ENCODE peak calls at places on chromosomes 4 and X, in six cellular contexts. R is HL-60, I is K562, F is SK-N-SH, G is H1, Y is HepG2. V is an unnamed sample.

GRCh38 chr4:87559090-87559837 is 30.1 kb upstream of the SPARCL1 start:
- DNase-seq in R (no peak), I (peak), F (peak), G (peak), Y (no peak), V (peak)

GRCh38 chrX:111759676-111760075 is 78.7 kb downstream of the ALG13 start:
- DNase-seq in R (no peak), I (no peak), F (no peak), G (no peak), Y (no peak), V (no peak)

GRCh38 chrX:103461156-103461555 is 58.1 kb downstream of the RAB40A start:
- DNase-seq in R (no peak), I (no peak), F (no peak), G (no peak), Y (no peak), V (no peak)

GRCh38 chr4:80307183-80307735 is 28.3 kb upstream of the CFAP299 start:
- DNase-seq in R (no peak), I (no peak), F (no peak), G (no peak), Y (no peak), V (no peak)

GRCh38 chrX:133544105-133544504 is 128.8 kb upstream of the GPC4 start:
- DNase-seq in R (no peak), I (no peak), F (no peak), G (no peak), Y (peak), V (no peak)

GRCh38 chr4:103591839-103592238 is 127.9 kb downstream of the TACR3 start:
- DNase-seq in R (no peak), I (no peak), F (no peak), G (no peak), Y (no peak), V (no peak)

GRCh38 chr4:38034986-38035882 is 75.0 kb downstream of the PTTG2 start:
- DNase-seq in R (peak), I (peak), F (peak), G (no peak), Y (peak), V (no peak)

GRCh38 chrX:154056739-154057367 is 37.2 kb upstream of the IRAK1 start:
- DNase-seq in R (peak), I (no peak), F (no peak), G (no peak), Y (peak), V (no peak)

GRCh38 chr4:169716677-169717076 is 41.1 kb downstream of the HPF1 start:
- DNase-seq in R (no peak), I (no peak), F (no peak), G (no peak), Y (no peak), V (no peak)

GRCh38 chr4:118941149-118941548 is 52.5 kb downstream of the SYNPO2 start:
- DNase-seq in R (peak), I (no peak), F (no peak), G (no peak), Y (peak), V (no peak)

GRCh38 chr4:185903205-185903604 is 91.2 kb upstream of the SORBS2 start:
- DNase-seq in R (no peak), I (no peak), F (no peak), G (no peak), Y (no peak), V (no peak)

GRCh38 chr4:25767877-25768475 is 94.8 kb downstream of the SEL1L3 start:
- DNase-seq in R (peak), I (peak), F (peak), G (no peak), Y (peak), V (no peak)

GRCh38 chr4:113584407-113585150 is 177.0 kb downstream of the CAMK2D start:
- DNase-seq in R (no peak), I (peak), F (no peak), G (no peak), Y (no peak), V (no peak)

GRCh38 chrX:143633530-143634372 is 2.1 kb downstream of the SLITRK4 start:
- DNase-seq in R (no peak), I (no peak), F (no peak), G (peak), Y (no peak), V (no peak)

GRCh38 chr4:55866290-55866907 is 13.0 kb downstream of the EXOC1 start:
- DNase-seq in R (no peak), I (peak), F (no peak), G (no peak), Y (no peak), V (peak)

GRCh38 chr4:164706675-164707074 is 47.3 kb upstream of the SMIM31 start:
- DNase-seq in R (no peak), I (no peak), F (no peak), G (no peak), Y (no peak), V (no peak)

GRCh38 chr4:168614316-168615057 is 117.6 kb downstream of the PALLD start:
- DNase-seq in R (no peak), I (no peak), F (no peak), G (no peak), Y (no peak), V (no peak)

GRCh38 chr4:100510551-100510950 is 7.3 kb downstream of the EMCN start:
- DNase-seq in R (peak), I (no peak), F (no peak), G (no peak), Y (no peak), V (no peak)

GRCh38 chr4:174317531-174317930 is 33.8 kb downstream of the CEP44 start:
- DNase-seq in R (no peak), I (no peak), F (no peak), G (no peak), Y (no peak), V (no peak)

GRCh38 chr4:98544141-98544817 is 114.1 kb downstream of the TSPAN5 start:
- DNase-seq in R (no peak), I (no peak), F (no peak), G (no peak), Y (no peak), V (no peak)

GRCh38 chr4:80237992-80238391 is 28.5 kb upstream of the FGF5 start:
- DNase-seq in R (no peak), I (no peak), F (no peak), G (no peak), Y (no peak), V (no peak)

DNA sequence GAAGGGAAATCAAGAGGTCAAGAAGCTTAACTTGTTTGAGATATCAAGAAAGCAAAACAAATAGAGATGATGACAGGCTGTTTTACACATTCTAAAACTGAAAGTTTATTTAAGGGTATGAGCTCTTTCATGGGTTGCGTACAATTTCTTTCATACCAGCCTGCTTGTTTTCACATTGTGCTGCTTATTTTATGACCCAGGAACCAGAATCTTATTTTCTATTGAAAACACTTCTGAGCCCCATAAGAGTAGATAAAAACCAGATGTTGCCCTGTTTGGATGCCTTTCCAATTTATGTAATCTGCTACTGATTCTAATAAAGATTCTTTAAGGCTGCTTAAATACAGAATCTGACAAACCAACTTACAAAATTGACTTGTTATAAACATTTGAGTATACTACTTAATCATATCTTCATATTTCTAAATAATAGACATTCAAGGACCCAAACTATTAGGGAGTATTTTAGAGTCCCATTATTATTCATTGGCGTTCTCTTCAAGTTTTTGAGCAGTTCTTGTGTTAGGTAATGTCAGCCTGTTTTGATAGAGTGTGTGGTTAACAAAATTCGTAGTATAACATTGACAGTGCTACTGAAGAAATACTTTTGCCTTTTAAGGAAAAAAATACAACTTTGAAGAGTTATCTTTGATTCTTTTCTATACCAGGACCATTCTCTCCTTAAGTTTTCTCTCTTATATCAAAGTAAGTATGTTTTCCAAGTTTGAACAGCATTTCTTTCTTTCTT is 74.4 kb downstream of the PDLIM5 start:
- DNase-seq in R (no peak), I (no peak), F (no peak), G (no peak), Y (no peak), V (no peak)
- TF ChIP-seq GABPA in R (no peak), I (no peak), F (no peak), G (no peak), Y (no peak), V (no peak)

GRCh38 chr4:145297556-145297955 is 117.2 kb upstream of the OTUD4 start:
- DNase-seq in R (no peak), I (no peak), F (no peak), G (no peak), Y (no peak), V (peak)
- TF ChIP-seq GABPA in R (no peak), I (no peak), F (no peak), G (no peak), Y (no peak), V (no peak)

DNA sequence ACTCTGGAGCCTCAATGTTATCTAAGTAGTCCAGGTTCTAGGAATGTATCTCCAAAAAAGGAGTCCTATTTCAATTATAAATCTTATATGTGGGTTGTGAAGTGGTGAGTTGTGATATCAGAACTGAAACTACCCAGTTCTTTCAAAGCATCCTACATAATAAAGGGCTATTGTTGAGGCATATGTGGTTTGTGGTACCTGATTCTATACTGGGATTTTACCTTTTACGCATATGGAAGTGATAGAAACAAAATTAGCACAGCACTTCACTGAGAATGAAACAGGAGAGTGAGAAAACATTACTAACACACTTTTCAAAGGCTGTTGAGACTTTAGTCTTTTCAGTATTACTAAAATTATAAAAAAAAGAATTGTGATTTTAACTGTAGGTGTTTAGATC is 417.7 kb upstream of the GALNT7 start:
- DNase-seq in R (no peak), I (no peak), F (no peak), G (no peak), Y (no peak), V (peak)
- TF ChIP-seq GABPA in R (no peak), I (no peak), F (no peak), G (no peak), Y (no peak), V (peak)

GRCh38 chr4:91746551-91746950 is 557.2 kb upstream of the GRID2 start:
- DNase-seq in R (no peak), I (no peak), F (no peak), G (no peak), Y (no peak), V (no peak)
- TF ChIP-seq GABPA in R (no peak), I (no peak), F (no peak), G (no peak), Y (no peak), V (no peak)

GRCh38 chrX:86887341-86887740 is 630.3 kb upstream of the KLHL4 start:
- DNase-seq in R (no peak), I (no peak), F (no peak), G (no peak), Y (no peak), V (no peak)
- TF ChIP-seq GABPA in R (no peak), I (no peak), F (no peak), G (no peak), Y (no peak), V (no peak)

GRCh38 chr4:128393111-128393704 is 105.6 kb upstream of the PGRMC2 start:
- DNase-seq in R (no peak), I (peak), F (peak), G (no peak), Y (no peak), V (no peak)
- TF ChIP-seq GABPA in R (no peak), I (no peak), F (no peak), G (no peak), Y (no peak), V (no peak)

V was measured in GM12878.